ENCODE peak calls at places on chromosomes 3 and 15, in six cellular contexts. T is pancreas, U is epithelial cell of esophagus, D is breast epithelium, N is body of pancreas, Z is cardiac fibroblast. B is an unnamed sample.
A peak's percentile ranks its signal among the peaks of the same experiment; 100 is the strongest.

GRCh38 chr15:33211409-33211808 is 16.9 kb upstream of the FMN1 start:
- DNase-seq in U (no peak), Z (peak; percentile 14), N (peak; percentile 27), D (no peak), T (no peak), B (no peak)

GRCh38 chr3:104547040-104547439 is 819.7 kb upstream of the ALCAM start:
- DNase-seq in T (no peak), Z (no peak), U (no peak), D (no peak), N (no peak), B (no peak)

GRCh38 chr3:63355809-63356208 is 77.7 kb downstream of the SYNPR start:
- DNase-seq in U (no peak), D (no peak), T (no peak), N (no peak), Z (no peak), B (no peak)

GRCh38 chr15:80367094-80367493 is 37.1 kb upstream of the ARNT2 start:
- DNase-seq in T (no peak), Z (peak; percentile 16), D (no peak), U (no peak), N (no peak), B (no peak)

GRCh38 chr15:84833447-84833846 is 16.3 kb downstream of the ALPK3 start:
- DNase-seq in Z (peak; percentile 66), U (peak; percentile 39), D (no peak), N (peak; percentile 17), T (no peak), B (no peak)

GRCh38 chr3:194577985-194578905 is 55.0 kb downstream of the TMEM44 start:
- DNase-seq in N (no peak), Z (peak; percentile 91), U (peak; percentile 87), D (no peak), T (no peak), B (no peak)

GRCh38 chr15:71471347-71471746 is 339.0 kb upstream of the NR2E3 start:
- DNase-seq in N (no peak), D (no peak), U (peak; percentile 88), Z (no peak), T (no peak), B (no peak)

GRCh38 chr3:59726279-59726678 is 676.5 kb upstream of the CFAP20DC start:
- DNase-seq in Z (no peak), T (no peak), D (no peak), N (no peak), U (peak; percentile 62), B (no peak)

GRCh38 chr15:91522609-91523332 is 330.7 kb upstream of the SLCO3A1 start:
- DNase-seq in U (peak; percentile 20), D (no peak), Z (no peak), N (no peak), T (no peak), B (no peak)

DNA sequence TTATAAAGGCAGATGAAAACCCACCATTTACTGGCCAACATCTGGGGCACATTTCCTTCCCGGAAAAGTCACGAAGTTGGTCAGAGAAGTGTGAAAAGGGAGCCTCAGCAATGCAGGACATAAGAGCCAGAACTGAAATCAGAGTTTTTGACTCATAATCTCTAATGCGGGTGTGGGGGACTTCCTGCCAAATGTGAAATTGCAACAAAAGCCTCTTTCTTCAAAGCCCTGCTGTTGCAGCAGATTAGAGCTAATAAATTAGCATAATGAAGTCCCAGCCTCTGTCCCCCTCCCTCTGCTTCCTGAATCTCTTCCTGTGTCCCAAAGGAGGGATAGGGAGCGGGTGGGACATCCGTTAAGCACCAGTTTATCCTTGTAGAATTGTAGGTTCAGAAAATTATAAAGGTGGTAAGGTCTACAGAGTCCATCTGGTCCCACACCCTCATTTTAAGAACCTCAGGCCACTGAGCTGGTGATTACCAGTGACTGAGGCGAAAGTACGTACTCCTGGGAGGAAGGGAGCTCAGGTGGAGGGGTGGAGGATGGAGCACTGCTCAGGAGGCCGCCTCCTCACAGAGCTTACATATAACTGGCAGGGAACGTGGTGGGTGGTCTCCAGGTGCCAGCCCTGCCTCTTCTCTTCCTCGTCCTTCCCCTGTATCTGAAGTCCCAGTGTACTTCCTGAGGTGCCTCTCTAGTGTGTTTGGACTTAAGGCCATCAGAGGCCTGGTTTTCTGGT is 35.0 kb downstream of the ST6GAL1 start:
- DNase-seq in Z (peak; percentile 49), D (no peak), N (no peak), T (no peak), U (no peak), B (no peak)
- H3K4me3 ChIP-seq in Z (no peak overlapping the region), D (no peak overlapping the region), N (no peak overlapping the region), T (no peak overlapping the region), U (no peak overlapping the region), B (no peak overlapping the region)

GRCh38 chr15:49044002-49044401 is 2.2 kb downstream of the SECISBP2L start:
- DNase-seq in U (no peak), Z (no peak), D (no peak), T (no peak), N (no peak), B (no peak)

GRCh38 chr15:49045691-49046112 is 544 bp downstream of the SECISBP2L start:
- DNase-seq in Z (peak; percentile 32), T (no peak), U (peak; percentile 38), N (no peak), D (no peak), B (no peak)

GRCh38 chr15:49044761-49045571 is 1.3 kb downstream of the SECISBP2L start:
- DNase-seq in D (no peak), T (no peak), Z (no peak), U (peak; percentile 10), N (no peak), B (no peak)

GRCh38 chr15:49047456-49047855 is 1.2 kb upstream of the SECISBP2L start:
- DNase-seq in Z (no peak), D (no peak), T (no peak), N (no peak), U (no peak), B (no peak)

GRCh38 chr15:49046113-49046883 is at the start of gene SECISBP2L:
- DNase-seq in Z (peak; percentile 96), T (peak; percentile 97), D (peak; percentile 90), N (peak; percentile 93), U (peak; percentile 93), B (peak; percentile 83)
- TF ChIP-seq CTCF in Z (peak; percentile 29), T (no peak), D (no peak), N (no peak), U (peak; percentile 19), B (peak; percentile 37)

DNA sequence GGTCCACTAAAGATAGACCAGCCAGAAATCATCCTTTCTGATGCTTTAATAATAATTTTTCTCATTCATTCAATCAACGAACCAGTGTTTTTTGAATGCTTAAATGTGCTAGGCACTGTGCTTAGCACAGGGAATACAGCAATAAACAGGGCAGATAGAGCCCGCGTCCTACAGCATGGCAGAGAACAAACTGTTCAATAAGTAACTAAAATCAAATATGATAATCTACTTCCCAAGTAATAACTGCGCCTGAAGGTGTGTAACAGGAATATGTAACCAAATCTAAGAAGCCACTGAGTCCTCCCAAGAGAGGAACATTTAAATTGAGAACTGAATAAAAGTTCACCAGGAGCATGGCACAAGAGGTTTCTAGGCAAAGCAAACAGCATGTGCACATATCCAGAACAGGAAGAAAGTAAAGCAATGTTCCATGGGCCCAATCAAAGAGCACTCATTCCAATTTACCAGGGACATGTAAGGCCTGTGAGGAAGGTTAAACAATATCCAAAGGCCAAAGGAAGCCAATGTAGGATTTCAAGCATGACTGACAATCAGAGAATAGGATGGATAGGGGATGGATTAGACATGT is 311.0 kb upstream of the RARB start:
- DNase-seq in Z (no peak), U (no peak), N (no peak), D (no peak), T (no peak), B (no peak)
- H3K4me3 ChIP-seq in Z (no peak overlapping the region), U (no peak overlapping the region), N (no peak overlapping the region), D (no peak overlapping the region), T (no peak overlapping the region), B (no peak overlapping the region)

GRCh38 chr3:66816110-66816761 is 181.9 kb upstream of the KBTBD8 start:
- DNase-seq in T (no peak), D (no peak), U (peak; percentile 66), Z (peak; percentile 75), N (no peak), B (peak; percentile 40)
- TF ChIP-seq CTCF in T (peak; percentile 33), D (peak; percentile 61), U (peak; percentile 49), Z (peak; percentile 41), N (peak; percentile 66), B (peak; percentile 42)

GRCh38 chr15:28107111-28107893 is 8.2 kb upstream of the OCA2 start:
- DNase-seq in D (no peak), N (no peak), T (no peak), U (peak; percentile 24), Z (peak; percentile 37), B (no peak)
- H3K4me3 ChIP-seq in D (peak overlapping the region; percentile 57), N (peak overlapping the region; percentile 8), T (peak overlapping the region; percentile 33), U (peak overlapping the region; percentile 52), Z (peak overlapping the region; percentile 56), B (no peak overlapping the region)

B was measured in LNCaP clone FGC.